ENCODE peak calls at places on chromosomes 2 and 18, in ten cellular contexts. One of them, this sample, is unnamed.
A peak's percentile ranks its signal among the peaks of the same experiment; 100 is the strongest.

GRCh38 chr18:33421225-33421624 is 19.3 kb downstream of the CCDC178 start:
- DNase-seq in heart left ventricle: no peak
- DNase-seq in GM23248: no peak
- DNase-seq in GM12865: no peak
- DNase-seq in spleen: no peak
- DNase-seq in thoracic aorta: no peak
- DNase-seq in cardiac fibroblast: no peak
- DNase-seq in mesendoderm: no peak
- DNase-seq in lower lobe of right lung: no peak
- DNase-seq in ovary: no peak
- DNase-seq in this sample: no peak

GRCh38 chr2:26510344-26510973 is 32.5 kb upstream of the OTOF start:
- DNase-seq in cardiac fibroblast: no peak
- DNase-seq in spleen: peak; percentile 61
- DNase-seq in mesendoderm: no peak
- DNase-seq in lower lobe of right lung: no peak
- DNase-seq in GM12865: no peak
- DNase-seq in thoracic aorta: no peak
- DNase-seq in GM23248: no peak
- DNase-seq in heart left ventricle: no peak
- DNase-seq in ovary: no peak
- DNase-seq in this sample: no peak

GRCh38 chr2:164840458-164840929 is 1.1 kb downstream of the COBLL1 start:
- DNase-seq in GM12865: no peak
- DNase-seq in cardiac fibroblast: peak; percentile 43
- DNase-seq in thoracic aorta: peak; percentile 11
- DNase-seq in lower lobe of right lung: peak; percentile 79
- DNase-seq in GM23248: peak; percentile 29
- DNase-seq in ovary: peak; percentile 59
- DNase-seq in mesendoderm: peak; percentile 35
- DNase-seq in spleen: peak; percentile 93
- DNase-seq in heart left ventricle: peak; percentile 72
- DNase-seq in this sample: peak; percentile 89

GRCh38 chr2:119029297-119029696 is 87.3 kb downstream of the MARCO start:
- DNase-seq in heart left ventricle: no peak
- DNase-seq in thoracic aorta: no peak
- DNase-seq in ovary: no peak
- DNase-seq in cardiac fibroblast: no peak
- DNase-seq in GM23248: peak; percentile 40
- DNase-seq in GM12865: no peak
- DNase-seq in mesendoderm: no peak
- DNase-seq in spleen: no peak
- DNase-seq in lower lobe of right lung: no peak
- DNase-seq in this sample: no peak

GRCh38 chr18:61551586-61551985 is 218.4 kb downstream of the CDH20 start:
- DNase-seq in cardiac fibroblast: peak; percentile 93
- DNase-seq in ovary: no peak
- DNase-seq in GM12865: peak; percentile 72
- DNase-seq in heart left ventricle: no peak
- DNase-seq in lower lobe of right lung: no peak
- DNase-seq in spleen: no peak
- DNase-seq in GM23248: peak; percentile 77
- DNase-seq in thoracic aorta: no peak
- DNase-seq in mesendoderm: peak; percentile 88
- DNase-seq in this sample: peak; percentile 67

GRCh38 chr2:44655401-44655864 is 286.1 kb upstream of the SIX3 start:
- DNase-seq in lower lobe of right lung: no peak
- DNase-seq in mesendoderm: no peak
- DNase-seq in heart left ventricle: no peak
- DNase-seq in cardiac fibroblast: no peak
- DNase-seq in thoracic aorta: no peak
- DNase-seq in GM23248: no peak
- DNase-seq in GM12865: no peak
- DNase-seq in spleen: no peak
- DNase-seq in ovary: no peak
- DNase-seq in this sample: no peak

GRCh38 chr2:149410701-149411484 is 80.5 kb downstream of the LYPD6 start:
- DNase-seq in heart left ventricle: no peak
- DNase-seq in spleen: no peak
- DNase-seq in mesendoderm: no peak
- DNase-seq in ovary: no peak
- DNase-seq in thoracic aorta: no peak
- DNase-seq in cardiac fibroblast: no peak
- DNase-seq in GM12865: no peak
- DNase-seq in lower lobe of right lung: no peak
- DNase-seq in GM23248: peak; percentile 87
- DNase-seq in this sample: no peak

GRCh38 chr2:227884511-227884947 is 13.1 kb downstream of the DAW1 start:
- DNase-seq in cardiac fibroblast: peak; percentile 85
- DNase-seq in spleen: peak; percentile 86
- DNase-seq in ovary: no peak
- DNase-seq in mesendoderm: peak; percentile 92
- DNase-seq in lower lobe of right lung: peak; percentile 84
- DNase-seq in heart left ventricle: peak; percentile 77
- DNase-seq in GM23248: peak; percentile 68
- DNase-seq in thoracic aorta: no peak
- DNase-seq in GM12865: peak; percentile 82
- DNase-seq in this sample: no peak

GRCh38 chr18:27967938-27968803 is 208.8 kb downstream of the CDH2 start:
- DNase-seq in lower lobe of right lung: no peak
- DNase-seq in heart left ventricle: no peak
- DNase-seq in spleen: no peak
- DNase-seq in GM12865: no peak
- DNase-seq in thoracic aorta: no peak
- DNase-seq in cardiac fibroblast: peak; percentile 27
- DNase-seq in mesendoderm: no peak
- DNase-seq in GM23248: peak; percentile 24
- DNase-seq in ovary: no peak
- DNase-seq in this sample: no peak

GRCh38 chr18:21853020-21853419 is 112.4 kb downstream of the MIB1 start:
- DNase-seq in cardiac fibroblast: peak; percentile 25
- DNase-seq in heart left ventricle: no peak
- DNase-seq in ovary: no peak
- DNase-seq in mesendoderm: peak; percentile 29
- DNase-seq in lower lobe of right lung: no peak
- DNase-seq in thoracic aorta: no peak
- DNase-seq in GM12865: peak; percentile 87
- DNase-seq in GM23248: no peak
- DNase-seq in spleen: no peak
- DNase-seq in this sample: no peak

GRCh38 chr2:159613515-159614336 is 2.6 kb downstream of the BAZ2B start:
- DNase-seq in GM12865: peak; percentile 3
- DNase-seq in GM23248: peak; percentile 59
- DNase-seq in heart left ventricle: no peak
- DNase-seq in thoracic aorta: no peak
- DNase-seq in mesendoderm: no peak
- DNase-seq in spleen: no peak
- DNase-seq in ovary: no peak
- DNase-seq in cardiac fibroblast: peak; percentile 49
- DNase-seq in lower lobe of right lung: no peak
- DNase-seq in this sample: no peak

GRCh38 chr2:9144617-9145016 is 62.0 kb upstream of the ASAP2 start:
- DNase-seq in lower lobe of right lung: no peak
- DNase-seq in cardiac fibroblast: peak; percentile 35
- DNase-seq in thoracic aorta: no peak
- DNase-seq in spleen: no peak
- DNase-seq in GM23248: no peak
- DNase-seq in ovary: no peak
- DNase-seq in mesendoderm: no peak
- DNase-seq in heart left ventricle: no peak
- DNase-seq in GM12865: no peak
- DNase-seq in this sample: no peak

GRCh38 chr2:226057365-226057764 is 657.9 kb downstream of the NYAP2 start:
- DNase-seq in GM12865: no peak
- DNase-seq in heart left ventricle: no peak
- DNase-seq in mesendoderm: peak; percentile 65
- DNase-seq in lower lobe of right lung: no peak
- DNase-seq in cardiac fibroblast: no peak
- DNase-seq in GM23248: no peak
- DNase-seq in spleen: no peak
- DNase-seq in ovary: no peak
- DNase-seq in thoracic aorta: no peak
- DNase-seq in this sample: no peak

GRCh38 chr2:233010569-233011267 is 2.3 kb downstream of the NGEF start:
- DNase-seq in spleen: peak; percentile 55
- DNase-seq in heart left ventricle: no peak
- DNase-seq in lower lobe of right lung: no peak
- DNase-seq in mesendoderm: no peak
- DNase-seq in GM23248: no peak
- DNase-seq in GM12865: no peak
- DNase-seq in cardiac fibroblast: no peak
- DNase-seq in ovary: no peak
- DNase-seq in thoracic aorta: no peak
- DNase-seq in this sample: peak; percentile 67

GRCh38 chr2:69777778-69778089 is 35.8 kb downstream of the ANXA4 start:
- DNase-seq in cardiac fibroblast: no peak
- DNase-seq in mesendoderm: no peak
- DNase-seq in GM23248: no peak
- DNase-seq in GM12865: no peak
- DNase-seq in spleen: no peak
- DNase-seq in lower lobe of right lung: no peak
- DNase-seq in thoracic aorta: no peak
- DNase-seq in ovary: no peak
- DNase-seq in heart left ventricle: no peak
- DNase-seq in this sample: no peak
- H3K4me3 ChIP-seq in cardiac fibroblast: no peak overlapping the region
- H3K4me3 ChIP-seq in mesendoderm: no peak overlapping the region
- H3K4me3 ChIP-seq in GM23248: no peak overlapping the region
- H3K4me3 ChIP-seq in GM12865: no peak overlapping the region
- H3K4me3 ChIP-seq in spleen: no peak overlapping the region
- H3K4me3 ChIP-seq in lower lobe of right lung: no peak overlapping the region
- H3K4me3 ChIP-seq in thoracic aorta: no peak overlapping the region
- H3K4me3 ChIP-seq in ovary: no peak overlapping the region
- H3K4me3 ChIP-seq in heart left ventricle: no peak overlapping the region
- H3K4me3 ChIP-seq in this sample: no peak overlapping the region

GRCh38 chr2:239065962-239066361 is 218.1 kb downstream of the TWIST2 start:
- DNase-seq in mesendoderm: no peak
- DNase-seq in thoracic aorta: no peak
- DNase-seq in lower lobe of right lung: no peak
- DNase-seq in cardiac fibroblast: no peak
- DNase-seq in heart left ventricle: no peak
- DNase-seq in GM12865: no peak
- DNase-seq in GM23248: no peak
- DNase-seq in spleen: peak; percentile 57
- DNase-seq in ovary: no peak
- DNase-seq in this sample: no peak

GRCh38 chr2:239064891-239065290 is 217.0 kb downstream of the TWIST2 start:
- DNase-seq in GM12865: no peak
- DNase-seq in GM23248: no peak
- DNase-seq in ovary: no peak
- DNase-seq in lower lobe of right lung: peak; percentile 43
- DNase-seq in mesendoderm: no peak
- DNase-seq in cardiac fibroblast: no peak
- DNase-seq in thoracic aorta: no peak
- DNase-seq in spleen: no peak
- DNase-seq in heart left ventricle: no peak
- DNase-seq in this sample: no peak

GRCh38 chr2:239062743-239063142 is 214.9 kb downstream of the TWIST2 start:
- DNase-seq in thoracic aorta: no peak
- DNase-seq in lower lobe of right lung: no peak
- DNase-seq in spleen: peak; percentile 71
- DNase-seq in mesendoderm: no peak
- DNase-seq in GM12865: no peak
- DNase-seq in ovary: no peak
- DNase-seq in heart left ventricle: no peak
- DNase-seq in GM23248: no peak
- DNase-seq in cardiac fibroblast: no peak
- DNase-seq in this sample: no peak

GRCh38 chr2:239065537-239065936 is 217.7 kb downstream of the TWIST2 start:
- DNase-seq in mesendoderm: no peak
- DNase-seq in cardiac fibroblast: no peak
- DNase-seq in GM12865: no peak
- DNase-seq in lower lobe of right lung: no peak
- DNase-seq in heart left ventricle: no peak
- DNase-seq in thoracic aorta: no peak
- DNase-seq in ovary: no peak
- DNase-seq in spleen: peak; percentile 77
- DNase-seq in GM23248: no peak
- DNase-seq in this sample: no peak

GRCh38 chr2:239064253-239064652 is 216.4 kb downstream of the TWIST2 start:
- DNase-seq in thoracic aorta: no peak
- DNase-seq in GM23248: no peak
- DNase-seq in mesendoderm: no peak
- DNase-seq in ovary: no peak
- DNase-seq in cardiac fibroblast: no peak
- DNase-seq in spleen: no peak
- DNase-seq in GM12865: no peak
- DNase-seq in lower lobe of right lung: no peak
- DNase-seq in heart left ventricle: no peak
- DNase-seq in this sample: no peak
- H3K4me3 ChIP-seq in thoracic aorta: no peak overlapping the region
- H3K4me3 ChIP-seq in GM23248: no peak overlapping the region
- H3K4me3 ChIP-seq in mesendoderm: no peak overlapping the region
- H3K4me3 ChIP-seq in ovary: no peak overlapping the region
- H3K4me3 ChIP-seq in cardiac fibroblast: no peak overlapping the region
- H3K4me3 ChIP-seq in spleen: no peak overlapping the region
- H3K4me3 ChIP-seq in GM12865: no peak overlapping the region
- H3K4me3 ChIP-seq in lower lobe of right lung: no peak overlapping the region
- H3K4me3 ChIP-seq in heart left ventricle: no peak overlapping the region
- H3K4me3 ChIP-seq in this sample: no peak overlapping the region

GRCh38 chr2:191661099-191661681 is 16.7 kb upstream of the NABP1 start:
- DNase-seq in mesendoderm: no peak
- DNase-seq in GM12865: peak; percentile 29
- DNase-seq in cardiac fibroblast: no peak
- DNase-seq in thoracic aorta: no peak
- DNase-seq in lower lobe of right lung: no peak
- DNase-seq in GM23248: no peak
- DNase-seq in heart left ventricle: no peak
- DNase-seq in spleen: no peak
- DNase-seq in ovary: no peak
- DNase-seq in this sample: no peak
- H3K4me3 ChIP-seq in mesendoderm: no peak overlapping the region
- H3K4me3 ChIP-seq in GM12865: no peak overlapping the region
- H3K4me3 ChIP-seq in cardiac fibroblast: no peak overlapping the region
- H3K4me3 ChIP-seq in thoracic aorta: no peak overlapping the region
- H3K4me3 ChIP-seq in lower lobe of right lung: no peak overlapping the region
- H3K4me3 ChIP-seq in GM23248: no peak overlapping the region
- H3K4me3 ChIP-seq in heart left ventricle: no peak overlapping the region
- H3K4me3 ChIP-seq in spleen: no peak overlapping the region
- H3K4me3 ChIP-seq in ovary: no peak overlapping the region
- H3K4me3 ChIP-seq in this sample: no peak overlapping the region

GRCh38 chr2:178871536-178871935 is 64.3 kb upstream of the TTN start:
- DNase-seq in heart left ventricle: no peak
- DNase-seq in GM23248: no peak
- DNase-seq in GM12865: peak; percentile 29
- DNase-seq in thoracic aorta: no peak
- DNase-seq in ovary: no peak
- DNase-seq in lower lobe of right lung: no peak
- DNase-seq in cardiac fibroblast: no peak
- DNase-seq in spleen: no peak
- DNase-seq in mesendoderm: no peak
- DNase-seq in this sample: no peak
- H3K4me3 ChIP-seq in heart left ventricle: no peak overlapping the region
- H3K4me3 ChIP-seq in GM23248: no peak overlapping the region
- H3K4me3 ChIP-seq in GM12865: no peak overlapping the region
- H3K4me3 ChIP-seq in thoracic aorta: no peak overlapping the region
- H3K4me3 ChIP-seq in ovary: no peak overlapping the region
- H3K4me3 ChIP-seq in lower lobe of right lung: no peak overlapping the region
- H3K4me3 ChIP-seq in cardiac fibroblast: no peak overlapping the region
- H3K4me3 ChIP-seq in spleen: no peak overlapping the region
- H3K4me3 ChIP-seq in mesendoderm: no peak overlapping the region
- H3K4me3 ChIP-seq in this sample: no peak overlapping the region

This sample was measured in lower leg skin.